ENCODE peak calls at places on chromosomes 6 and 20, in eight cellular contexts. S is AG10803; G is MCF 10A; Q is CD4-positive, alpha-beta T cell; F is neural crest cell; Z is astrocyte of the spinal cord; L is heart right ventricle; N is breast epithelium. Y is an unnamed sample.

GRCh38 chr6:47571488-47571887 is 93.9 kb downstream of the CD2AP start:
- DNase-seq in G (no peak), S (peak), Q (no peak), Z (no peak), F (no peak), N (no peak), L (no peak), Y (no peak)

GRCh38 chr6:159929819-159930218 is 39.0 kb downstream of the MAS1 start:
- DNase-seq in Z (no peak), Q (peak), G (peak), L (no peak), F (no peak), S (no peak), N (no peak), Y (no peak)

GRCh38 chr6:123085403-123085802 is 89.4 kb downstream of the CLVS2 start:
- DNase-seq in F (no peak), Q (no peak), L (no peak), G (no peak), Z (no peak), S (no peak), N (no peak), Y (no peak)

GRCh38 chr6:125846292-125847024 is 55.7 kb downstream of the NCOA7 start:
- DNase-seq in G (no peak), N (no peak), Z (no peak), F (no peak), L (no peak), Q (no peak), S (no peak), Y (no peak)

GRCh38 chr20:33796263-33796906 is 14.8 kb upstream of the CHMP4B start:
- DNase-seq in L (no peak), Z (no peak), N (peak), G (no peak), F (no peak), Q (no peak), S (no peak), Y (no peak)

GRCh38 chr6:4459032-4459431 is 317.2 kb upstream of the CDYL start:
- DNase-seq in Q (no peak), N (no peak), F (no peak), Z (peak), L (no peak), G (peak), S (peak), Y (no peak)

GRCh38 chr6:137958809-137959565 is 91.9 kb downstream of the TNFAIP3 start:
- DNase-seq in Z (no peak), N (no peak), S (no peak), L (no peak), G (no peak), Q (no peak), F (no peak), Y (no peak)

GRCh38 chr20:57079016-57080005 is 187.1 kb downstream of the BMP7 start:
- DNase-seq in G (no peak), F (no peak), Q (no peak), L (no peak), N (no peak), Z (peak), S (peak), Y (no peak)

GRCh38 chr20:50478162-50479036 is 31.8 kb upstream of the PTPN1 start:
- DNase-seq in N (peak), L (peak), S (peak), Z (peak), Q (peak), F (peak), G (peak), Y (peak)

GRCh38 chr20:48552550-48552949 is 275.2 kb downstream of the PREX1 start:
- DNase-seq in Q (no peak), Z (no peak), N (no peak), L (no peak), F (no peak), S (no peak), G (no peak), Y (no peak)

GRCh38 chr20:5705827-5706226 is 44.4 kb upstream of the SHLD1 start:
- DNase-seq in S (no peak), Q (no peak), N (no peak), Z (no peak), L (no peak), G (no peak), F (no peak), Y (no peak)

GRCh38 chr6:163837681-163838431 is 423.3 kb downstream of the QKI start:
- DNase-seq in F (peak), N (no peak), Z (no peak), L (no peak), Q (no peak), G (no peak), S (peak), Y (no peak)

GRCh38 chr6:122530440-122531046 is 58.9 kb upstream of the SERINC1 start:
- DNase-seq in Q (peak), L (no peak), G (peak), F (peak), S (peak), Z (peak), N (no peak), Y (peak)

DNA sequence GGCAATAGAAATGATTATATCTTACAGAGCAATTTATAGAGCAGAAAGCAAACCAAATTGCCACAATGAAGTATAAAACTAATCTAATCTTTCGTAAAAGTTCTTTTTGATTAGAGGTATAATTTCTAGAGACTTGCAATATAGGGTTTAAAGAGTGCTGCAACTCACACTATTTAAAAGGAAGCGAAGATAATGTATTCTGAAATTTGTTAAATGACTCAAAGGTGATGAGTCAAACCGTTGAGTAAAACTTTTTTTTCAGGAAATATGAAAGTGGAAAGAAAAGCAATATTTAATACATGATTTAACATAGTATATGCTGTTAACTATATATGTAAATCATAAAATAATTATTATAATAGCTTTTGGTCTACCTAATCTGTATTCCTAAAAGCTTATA is 133.6 kb downstream of the SYNE1 start:
- DNase-seq in N (no peak), L (no peak), G (peak), Z (no peak), F (no peak), S (peak), Q (no peak), Y (no peak)
- TF ChIP-seq CTCF in N (no peak), L (no peak), G (no peak), Z (no peak), F (no peak), S (no peak), Q (no peak), Y (no peak)

DNA sequence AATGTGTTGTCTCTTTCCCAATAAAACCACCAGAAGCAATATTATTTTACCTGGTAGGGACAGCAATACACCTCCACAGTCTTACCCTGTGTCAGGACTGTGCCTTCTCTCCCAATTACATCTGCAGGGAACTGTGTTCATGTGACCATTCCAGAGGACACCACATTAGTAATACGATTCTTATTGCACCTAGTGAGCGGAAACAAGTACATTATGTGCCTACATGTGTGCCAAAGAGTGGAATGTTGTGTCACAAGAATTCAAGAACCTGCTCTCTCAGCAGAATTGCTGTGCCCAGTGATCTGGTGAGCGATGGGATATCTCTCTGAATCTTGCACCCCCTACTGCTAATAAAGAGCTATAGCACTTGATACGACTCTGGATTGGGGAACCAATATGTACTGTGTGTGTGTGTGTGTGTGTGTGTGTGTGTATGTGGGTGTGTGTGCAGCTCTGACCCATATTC is 57.4 kb upstream of the FOXC1 start:
- DNase-seq in L (no peak), S (peak), N (no peak), G (peak), Q (no peak), Z (peak), F (no peak), Y (no peak)
- TF ChIP-seq CTCF in L (no peak), S (peak), N (no peak), G (peak), Q (peak), Z (peak), F (peak), Y (peak)

GRCh38 chr6:39812853-39813533 is 20.8 kb downstream of the DAAM2 start:
- DNase-seq in S (peak), G (no peak), Q (no peak), F (no peak), L (no peak), N (no peak), Z (peak), Y (no peak)
- TF ChIP-seq CTCF in S (peak), G (no peak), Q (no peak), F (no peak), L (no peak), N (no peak), Z (peak), Y (no peak)

DNA sequence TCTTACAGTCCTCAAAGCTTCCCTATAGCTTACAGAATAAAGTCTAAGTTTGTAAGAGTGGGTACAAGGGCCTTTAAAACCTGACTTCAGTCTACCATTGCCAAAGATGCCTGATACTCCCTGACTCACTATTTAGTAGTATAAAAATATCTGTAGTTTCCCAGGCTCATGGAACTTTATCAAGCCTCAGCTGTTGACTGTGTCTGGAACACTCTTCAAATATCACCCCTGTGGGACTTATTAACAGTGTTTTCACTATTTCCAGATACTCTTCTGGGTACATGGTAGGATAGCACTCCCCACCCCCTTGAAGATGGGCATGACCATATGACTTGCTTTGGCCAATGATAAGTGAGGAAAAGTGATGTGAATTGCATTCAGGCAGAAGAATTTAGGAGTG is 105.3 kb upstream of the TENT5A start:
- DNase-seq in G (no peak), Z (no peak), S (no peak), F (no peak), Q (no peak), N (no peak), L (no peak), Y (no peak)
- TF ChIP-seq CTCF in G (no peak), Z (no peak), S (no peak), F (no peak), Q (no peak), N (no peak), L (no peak), Y (no peak)

GRCh38 chr6:42138190-42138589 is 4.2 kb downstream of the C6orf132 start:
- DNase-seq in L (no peak), Z (no peak), F (no peak), G (no peak), Q (no peak), N (no peak), S (no peak), Y (no peak)

GRCh38 chr6:42135722-42136121 is 6.7 kb downstream of the C6orf132 start:
- DNase-seq in G (no peak), S (peak), N (no peak), Q (no peak), Z (no peak), L (no peak), F (no peak), Y (no peak)

GRCh38 chr6:42135161-42135560 is 7.3 kb downstream of the C6orf132 start:
- DNase-seq in G (no peak), Z (no peak), S (no peak), Q (no peak), L (no peak), F (no peak), N (no peak), Y (no peak)

GRCh38 chr6:42137192-42137753 is 5.1 kb downstream of the C6orf132 start:
- DNase-seq in G (peak), Q (no peak), L (no peak), F (no peak), S (no peak), N (peak), Z (no peak), Y (no peak)

GRCh38 chr6:42136508-42137191 is 5.8 kb downstream of the C6orf132 start:
- DNase-seq in F (peak), N (no peak), L (no peak), G (peak), Q (no peak), S (peak), Z (peak), Y (no peak)
- TF ChIP-seq CTCF in F (peak), N (no peak), L (no peak), G (no peak), Q (no peak), S (peak), Z (peak), Y (no peak)

GRCh38 chr6:30207619-30208295 is 5.4 kb downstream of the TRIM26 start:
- DNase-seq in F (no peak), S (peak), Q (no peak), G (peak), N (no peak), Z (no peak), L (no peak), Y (no peak)

GRCh38 chr6:30206799-30207618 is 6.2 kb downstream of the TRIM26 start:
- DNase-seq in Q (no peak), Z (peak), G (peak), F (no peak), L (no peak), S (peak), N (no peak), Y (no peak)

GRCh38 chr6:30211306-30211705 is 1.9 kb downstream of the TRIM26 start:
- DNase-seq in L (no peak), Z (no peak), F (no peak), S (no peak), G (no peak), Q (no peak), N (no peak), Y (no peak)

GRCh38 chr6:30202366-30202765 is 10.8 kb downstream of the TRIM26 start:
- DNase-seq in N (no peak), Z (no peak), L (no peak), Q (no peak), G (peak), F (no peak), S (no peak), Y (no peak)

DNA sequence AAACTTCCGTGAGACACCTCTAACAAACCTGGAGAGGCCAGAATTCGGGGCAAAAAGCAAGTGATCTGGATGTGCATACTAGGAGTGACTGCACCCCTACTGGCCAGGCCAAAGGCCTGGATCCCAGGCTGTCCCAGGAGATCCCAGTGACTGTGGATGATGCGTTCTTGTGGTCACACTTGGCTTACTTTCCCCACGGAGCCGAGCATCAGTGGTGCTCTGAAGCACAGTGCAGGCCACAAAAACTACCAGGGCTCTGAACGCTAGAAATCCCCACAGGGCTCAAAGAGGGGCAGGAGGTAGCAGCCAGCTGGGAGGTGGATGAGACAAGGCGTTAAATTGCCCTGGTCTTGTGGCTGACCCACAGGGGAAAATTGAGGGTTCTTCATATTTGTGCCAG is 7.1 kb downstream of the TRIM26 start:
- DNase-seq in S (peak), Q (no peak), Z (peak), F (no peak), L (no peak), N (no peak), G (no peak), Y (no peak)
- TF ChIP-seq CTCF in S (peak), Q (no peak), Z (no peak), F (no peak), L (no peak), N (no peak), G (no peak), Y (no peak)

GRCh38 chr6:25886066-25886465 is 12.0 kb upstream of the SLC17A3 start:
- DNase-seq in G (no peak), N (no peak), L (no peak), Z (no peak), S (no peak), F (no peak), Q (no peak), Y (no peak)

GRCh38 chr6:25893778-25894177 is 19.7 kb upstream of the SLC17A3 start:
- DNase-seq in G (no peak), Z (no peak), N (no peak), F (no peak), L (no peak), S (no peak), Q (no peak), Y (no peak)

GRCh38 chr6:25895773-25896172 is 21.7 kb upstream of the SLC17A3 start:
- DNase-seq in L (no peak), N (no peak), Q (no peak), S (no peak), F (no peak), Z (no peak), G (no peak), Y (no peak)

GRCh38 chr6:25892877-25893276 is 18.8 kb upstream of the SLC17A3 start:
- DNase-seq in N (no peak), F (no peak), Q (no peak), G (no peak), S (no peak), L (no peak), Z (no peak), Y (no peak)

DNA sequence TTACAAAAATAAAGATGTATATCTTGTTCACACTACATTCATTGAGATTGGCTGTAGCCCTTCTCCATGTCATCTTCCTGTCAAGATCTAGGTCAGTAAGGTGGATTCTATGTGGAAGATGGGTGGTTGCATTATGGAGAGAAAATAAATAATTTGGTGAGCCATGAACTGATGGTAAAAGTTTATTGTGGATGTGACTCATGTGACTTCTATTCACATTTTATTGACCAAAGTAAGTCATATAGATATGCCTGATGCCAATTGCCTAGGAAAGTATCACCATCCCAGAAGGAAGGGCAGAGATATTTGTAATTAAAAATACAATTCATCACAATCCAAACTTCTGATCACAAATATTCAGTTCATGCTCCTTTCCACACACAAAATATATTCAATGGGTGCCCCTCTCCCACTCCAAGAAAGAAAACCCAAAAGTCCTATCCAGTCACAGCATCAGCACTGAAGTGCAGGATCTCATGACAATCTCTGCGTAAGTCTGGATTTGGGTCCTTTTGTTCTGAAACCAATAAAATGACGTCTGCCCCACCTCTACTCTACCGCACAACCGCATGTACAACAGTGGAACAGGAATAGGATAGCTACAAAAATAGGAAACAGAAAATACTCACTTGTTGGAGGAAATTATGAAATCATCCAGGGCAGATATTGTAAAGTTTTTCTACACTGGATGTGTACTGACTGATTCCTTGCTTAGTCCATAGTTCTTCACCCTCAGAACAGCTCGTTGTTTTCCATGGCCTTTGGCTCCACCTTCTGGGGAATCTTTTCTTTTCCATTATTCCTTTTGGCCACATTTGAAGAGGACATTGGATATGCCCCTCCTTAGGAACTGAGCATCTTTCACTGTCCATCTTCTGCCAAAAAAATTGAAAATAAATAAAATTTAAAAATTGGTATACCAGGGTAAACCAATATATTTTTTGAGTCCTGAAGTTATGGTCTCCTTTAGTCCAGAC is 16.1 kb upstream of the SLC17A3 start:
- DNase-seq in S (peak), Q (no peak), F (peak), L (no peak), N (no peak), G (peak), Z (peak), Y (no peak)
- TF ChIP-seq CTCF in S (peak), Q (peak), F (peak), L (peak), N (no peak), G (peak), Z (no peak), Y (peak)

Y was measured in natural killer cell.